ENCODE peak calls at places on chromosome 1, in five cellular contexts. C is adrenal gland, V is cardiac fibroblast, P is cardiac muscle cell, K is ovary. Q is an unnamed sample.

GRCh38 chr1:201649776-201650607 is 111.1 kb downstream of the NAV1 start:
- DNase-seq in V (peak), P (peak), K (peak), C (peak), Q (peak)

GRCh38 chr1:94279048-94279447 is 41.7 kb upstream of the ARHGAP29 start:
- DNase-seq in C (no peak), K (no peak), V (peak), P (no peak), Q (no peak)

GRCh38 chr1:94819584-94819944 is 593 bp upstream of the SLC44A3 start:
- DNase-seq in P (no peak), C (no peak), K (no peak), V (no peak), Q (peak)

GRCh38 chr1:28369518-28370219 is at the start of gene PHACTR4:
- DNase-seq in C (peak), K (peak), V (peak), P (peak), Q (peak)

GRCh38 chr1:65310078-65310587 is 790 bp downstream of the DNAJC6 start:
- DNase-seq in C (peak), P (no peak), K (no peak), V (no peak), Q (no peak)

GRCh38 chr1:46174448-46175231 is at the start of gene TSPAN1:
- DNase-seq in P (no peak), K (no peak), V (no peak), C (peak), Q (no peak)

GRCh38 chr1:45643978-45644377 is 20.1 kb upstream of the CCDC17 start:
- DNase-seq in C (no peak), V (no peak), P (no peak), K (no peak), Q (peak)

GRCh38 chr1:109493805-109494539 is at the start of gene CYB561D1:
- DNase-seq in K (peak), C (peak), P (peak), V (peak), Q (peak)

GRCh38 chr1:176174108-176174507 is 33.0 kb downstream of the COP1 start:
- DNase-seq in K (no peak), C (no peak), P (no peak), V (no peak), Q (no peak)

GRCh38 chr1:231381729-231382128 is 40.4 kb downstream of the EGLN1 start:
- DNase-seq in P (no peak), K (no peak), V (no peak), C (no peak), Q (no peak)

GRCh38 chr1:84995484-84996334 is 1.2 kb downstream of the MCOLN2 start:
- DNase-seq in C (no peak), P (no peak), V (no peak), K (no peak), Q (no peak)

GRCh38 chr1:44293761-44294315 is 61.2 kb downstream of the ERI3 start:
- DNase-seq in V (no peak), K (no peak), P (no peak), C (peak), Q (no peak)

DNA sequence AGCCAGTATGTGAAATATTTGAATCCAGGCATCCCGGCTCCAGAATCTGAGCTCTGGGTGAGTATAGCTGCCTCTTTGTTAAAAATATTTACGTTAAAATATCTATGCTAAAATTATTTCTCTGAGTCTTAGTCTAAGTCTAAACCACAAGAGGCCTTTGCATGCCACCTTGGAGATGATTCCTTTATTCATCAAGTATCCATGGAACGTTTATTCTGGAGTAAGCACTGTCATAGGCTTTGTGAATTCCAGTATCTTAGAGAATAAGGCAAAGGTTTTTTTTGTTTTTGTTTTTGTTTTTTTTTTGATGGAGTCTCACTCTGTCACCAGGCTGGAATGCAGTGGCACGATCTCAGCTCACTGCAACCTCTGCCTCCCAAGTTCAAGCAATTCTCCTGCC is 116.3 kb downstream of the GREM2 start:
- DNase-seq in P (no peak), K (no peak), C (no peak), V (no peak), Q (no peak)
- TF ChIP-seq CTCF in P (no peak), K (no peak), C (no peak), V (no peak), Q (no peak)

DNA sequence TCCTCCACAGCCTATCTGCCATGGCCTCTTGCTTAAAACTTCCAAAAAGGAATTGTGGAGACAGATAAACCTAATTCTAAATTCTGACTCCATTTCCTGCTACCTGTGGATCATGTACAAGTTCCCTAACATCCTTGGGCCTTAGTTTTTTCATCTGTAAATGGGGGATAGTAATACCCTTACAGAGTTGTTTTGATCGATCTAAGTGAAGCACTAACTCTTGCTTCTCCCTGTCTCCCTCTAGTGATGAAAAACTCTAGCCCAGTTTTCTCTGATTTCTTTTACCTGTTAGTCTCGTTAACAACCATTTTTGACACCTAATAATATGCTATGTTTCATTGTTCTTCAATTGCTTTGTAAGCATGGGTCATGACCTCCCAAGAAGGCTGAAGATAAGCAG is 65.9 kb downstream of the TM2D1 start:
- DNase-seq in V (no peak), P (no peak), C (no peak), K (no peak), Q (no peak)
- TF ChIP-seq CTCF in V (peak), P (no peak), C (no peak), K (no peak), Q (peak)

GRCh38 chr1:39711359-39712340 is 20.4 kb upstream of the HPCAL4 start:
- DNase-seq in P (no peak), K (no peak), V (peak), C (no peak), Q (no peak)
- TF ChIP-seq CTCF in P (peak), K (no peak), V (no peak), C (no peak), Q (no peak)

DNA sequence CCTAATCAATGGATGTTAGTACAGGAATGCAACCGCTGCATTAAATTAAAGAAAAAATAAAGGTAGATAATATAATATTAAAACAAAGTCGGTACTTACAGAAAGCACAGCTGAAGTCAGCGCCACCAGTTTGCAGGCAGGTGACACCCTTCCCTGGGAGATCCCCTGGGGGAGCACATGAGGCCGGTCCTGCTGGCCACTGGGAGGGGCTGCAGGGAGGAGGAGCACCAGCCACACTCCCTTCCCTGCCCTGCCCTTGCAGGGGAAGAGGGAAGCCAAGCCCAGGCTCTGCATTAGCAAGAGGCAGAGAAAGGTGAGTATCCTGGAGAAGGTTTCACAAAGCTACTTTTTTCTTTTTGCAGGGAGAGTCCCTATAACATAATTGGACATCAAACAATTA is 507.0 kb downstream of the AJAP1 start:
- DNase-seq in V (no peak), C (no peak), K (no peak), P (no peak), Q (no peak)
- TF ChIP-seq CTCF in V (no peak), C (no peak), K (no peak), P (no peak), Q (no peak)

GRCh38 chr1:62184291-62184690 is 10.4 kb upstream of the L1TD1 start:
- DNase-seq in C (no peak), V (no peak), P (no peak), K (no peak), Q (no peak)

GRCh38 chr1:62180649-62181048 is 14.0 kb upstream of the L1TD1 start:
- DNase-seq in C (no peak), P (no peak), V (no peak), K (no peak), Q (peak)

GRCh38 chr1:62177621-62178020 is 17.0 kb upstream of the L1TD1 start:
- DNase-seq in V (no peak), C (no peak), P (no peak), K (no peak), Q (no peak)

GRCh38 chr1:62178372-62178771 is 16.3 kb upstream of the L1TD1 start:
- DNase-seq in K (no peak), C (no peak), V (no peak), P (peak), Q (no peak)

DNA sequence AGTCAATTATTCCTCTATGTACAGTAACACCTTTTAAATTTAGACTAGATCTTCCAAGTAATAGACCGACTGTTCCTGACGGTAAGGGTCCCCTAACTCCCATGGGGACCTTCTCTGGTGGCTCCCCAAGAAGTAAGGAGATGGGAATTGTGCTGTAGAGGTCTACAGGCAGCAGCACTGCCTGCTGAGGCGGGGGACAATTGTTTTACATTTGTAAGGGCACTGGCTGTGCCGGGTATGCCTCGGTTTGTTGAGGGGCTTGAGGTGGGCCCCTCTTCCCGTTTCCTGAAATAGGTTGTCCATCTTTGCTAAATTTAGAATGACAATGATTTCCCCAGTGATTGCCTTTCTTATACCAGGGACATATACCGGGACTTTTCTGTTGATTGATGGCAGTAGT is 13.1 kb upstream of the L1TD1 start:
- DNase-seq in K (no peak), V (no peak), C (no peak), P (no peak), Q (no peak)
- TF ChIP-seq CTCF in K (no peak), V (no peak), C (no peak), P (no peak), Q (no peak)

Q was measured in Calu3.